ENCODE peak calls at places on chromosomes 1 and 21, in five cellular contexts. F is stimulated activated CD4-positive, alpha-beta T cell treated with anti-CD3 and anti-CD28 coated beads, Interleukin-2, amount 100 ng/mL, for 24 hours; M is NCI-H226; V is NCI-H345; T is A673. N is an unnamed sample.

GRCh38 chr1:117077267-117077666 is 17.1 kb downstream of the TTF2 start:
- DNase-seq in F (peak; percentile 48), M (peak; percentile 91), V (no peak), T (peak; percentile 74), N (no peak)

GRCh38 chr21:31945576-31945975 is 72.8 kb downstream of the HUNK start:
- DNase-seq in F (no peak), M (no peak), V (no peak), T (no peak), N (no peak)

GRCh38 chr21:33433425-33434114 is 30.4 kb downstream of the IFNGR2 start:
- DNase-seq in F (no peak), M (no peak), V (no peak), T (peak; percentile 32), N (no peak)

GRCh38 chr1:78301141-78301540 is 189.6 kb upstream of the PTGFR start:
- DNase-seq in F (no peak), M (no peak), V (no peak), T (no peak), N (no peak)

GRCh38 chr1:113530021-113530420 is 139.7 kb downstream of the MAGI3 start:
- DNase-seq in F (no peak), M (no peak), V (no peak), T (no peak), N (no peak)

GRCh38 chr21:45258476-45258875 is 29.2 kb downstream of the POFUT2 start:
- DNase-seq in F (no peak), M (no peak), V (no peak), T (no peak), N (peak; percentile 25)

GRCh38 chr1:230292739-230293720 is 133.1 kb downstream of the PGBD5 start:
- DNase-seq in F (no peak), M (no peak), V (peak; percentile 88), T (no peak), N (no peak)

GRCh38 chr1:22038036-22038435 is 14.5 kb upstream of the CDC42 start:
- DNase-seq in F (no peak), M (no peak), V (no peak), T (no peak), N (no peak)

GRCh38 chr1:40980068-40980452 is 564 bp downstream of the CTPS1 start:
- DNase-seq in F (no peak), M (no peak), V (no peak), T (no peak), N (no peak)

GRCh38 chr1:116091083-116091482 is 20.1 kb upstream of the MAB21L3 start:
- DNase-seq in F (no peak), M (no peak), V (no peak), T (no peak), N (no peak)